ENCODE peak calls at places on chromosome 2, in seven cellular contexts. J is dorsolateral prefrontal cortex, H is upper lobe of right lung, I is ovary, Y is NCI-H1105 treated with DMSO at 0.1 percent for 48 hours, F is NCI-H82, L is fibroblast of the conjunctiva. E is an unnamed sample.

GRCh38 chr2:147483293-147483669 is 361.5 kb upstream of the ACVR2A start:
- DNase-seq in H (no peak), Y (no peak), F (no peak), I (no peak), J (no peak), L (no peak), E (no peak)

GRCh38 chr2:173740639-173741038 is 224.5 kb downstream of the SP3 start:
- DNase-seq in I (no peak), F (peak; percentile 57), J (no peak), Y (peak; percentile 80), L (no peak), H (no peak), E (no peak)

GRCh38 chr2:215930505-215931233 is 82.7 kb downstream of the MREG start:
- DNase-seq in J (no peak), L (no peak), I (no peak), F (no peak), Y (no peak), H (no peak), E (no peak)

GRCh38 chr2:68839260-68839833 is 31.9 kb downstream of the BMP10 start:
- DNase-seq in J (no peak), L (no peak), Y (no peak), I (no peak), F (peak; percentile 34), H (no peak), E (peak; percentile 19)

GRCh38 chr2:1748176-1748740 is 3.9 kb upstream of the PXDN start:
- DNase-seq in Y (no peak), F (no peak), J (peak; percentile 2), L (no peak), I (no peak), H (peak; percentile 43), E (no peak)

GRCh38 chr2:28982381-28982950 is 1.4 kb downstream of the TOGARAM2 start:
- DNase-seq in I (no peak), F (no peak), L (no peak), Y (no peak), J (no peak), H (no peak), E (no peak)

GRCh38 chr2:45892757-45893156 is 241.3 kb downstream of the PRKCE start:
- DNase-seq in F (peak; percentile 52), I (no peak), H (no peak), Y (no peak), J (no peak), L (no peak), E (no peak)

GRCh38 chr2:33033524-33034150 is 86.9 kb downstream of the LTBP1 start:
- DNase-seq in L (peak; percentile 70), Y (peak; percentile 2), J (peak; percentile 22), H (no peak), I (no peak), F (peak; percentile 95), E (peak; percentile 88)

GRCh38 chr2:113136828-113137775 is 9.7 kb downstream of the IL1RN start:
- DNase-seq in Y (peak; percentile 25), L (peak; percentile 22), H (no peak), F (peak; percentile 84), J (no peak), I (no peak), E (peak; percentile 37)

GRCh38 chr2:99141110-99142108 is at the start of gene C2orf15:
- DNase-seq in H (peak; percentile 98), I (peak; percentile 95), L (peak; percentile 60), F (peak; percentile 98), Y (peak; percentile 99), J (peak; percentile 93), E (peak; percentile 97)

GRCh38 chr2:189548686-189549439 is 31.7 kb downstream of the SLC40A1 start:
- DNase-seq in J (no peak), H (no peak), Y (no peak), F (no peak), I (no peak), L (no peak), E (no peak)

GRCh38 chr2:186569906-186570305 is 19.9 kb upstream of the ITGAV start:
- DNase-seq in J (no peak), H (no peak), I (no peak), L (no peak), F (no peak), Y (peak; percentile 2), E (no peak)

GRCh38 chr2:156199588-156199987 is 132.9 kb downstream of the NR4A2 start:
- DNase-seq in I (no peak), F (no peak), Y (no peak), J (no peak), H (no peak), L (no peak), E (no peak)

GRCh38 chr2:236164201-236164982 is 3.8 kb downstream of the GBX2 start:
- DNase-seq in I (no peak), L (no peak), J (no peak), Y (no peak), F (peak; percentile 58), H (peak; percentile 62), E (no peak)

GRCh38 chr2:58856100-58856499 is 615.0 kb upstream of the FANCL start:
- DNase-seq in Y (no peak), J (no peak), I (no peak), L (no peak), F (no peak), H (no peak), E (no peak)

GRCh38 chr2:38010995-38011394 is 65.0 kb downstream of the CYP1B1 start:
- DNase-seq in Y (no peak), L (no peak), I (no peak), H (no peak), J (no peak), F (peak; percentile 19), E (peak; percentile 26)

GRCh38 chr2:38243186-38243890 is 133.7 kb downstream of the ATL2 start:
- DNase-seq in Y (no peak), I (no peak), F (no peak), J (no peak), L (no peak), H (no peak), E (no peak)

E was measured in WERI-Rb-1.